ENCODE peak calls at places on chromosomes 5 and 9, in eight cellular contexts. A, R, U, V, K, D, Q and G are unnamed samples. For H3K4me1 and H3K9me3, the result is how much of the 10 kb centered on the place peaks cover.

GRCh38 chr5:169300468-169301385 is at the start of gene SLIT3:
- DNase-seq in K (peak), A (peak), U (peak), V (no peak), Q (peak), D (peak), R (peak), G (no peak)

GRCh38 chr9:89522261-89522978 is 24.5 kb upstream of the SEMA4D start:
- DNase-seq in A (peak), K (no peak), D (no peak), U (peak), R (no peak), Q (no peak), V (no peak), G (peak)

GRCh38 chr5:105865834-105866233 is 1804.9 kb downstream of the EFNA5 start:
- DNase-seq in A (no peak), D (no peak), U (no peak), K (no peak), R (no peak), V (no peak), Q (no peak), G (no peak)

GRCh38 chr9:98215821-98216220 is 23.4 kb upstream of the CORO2A start:
- DNase-seq in R (peak), V (no peak), K (no peak), U (no peak), A (no peak), Q (no peak), D (no peak), G (no peak)

GRCh38 chr9:133682961-133683493 is 46.9 kb downstream of the DBH start:
- DNase-seq in A (no peak), R (no peak), K (no peak), V (no peak), Q (no peak), U (no peak), D (peak), G (peak)

GRCh38 chr5:39235648-39236047 is 16.3 kb upstream of the FYB1 start:
- DNase-seq in D (no peak), U (no peak), V (no peak), R (no peak), Q (no peak), A (no peak), K (no peak), G (no peak)

GRCh38 chr5:80920333-80920732 is 39.8 kb upstream of the RASGRF2 start:
- DNase-seq in K (no peak), V (no peak), Q (no peak), D (no peak), R (no peak), A (no peak), U (no peak), G (no peak)

GRCh38 chr5:157575096-157575872 is at the start of gene ADAM19:
- DNase-seq in D (peak), R (peak), K (peak), Q (peak), U (no peak), V (no peak), A (no peak), G (no peak)

GRCh38 chr5:174608631-174609097 is 115.7 kb upstream of the MSX2 start:
- DNase-seq in A (no peak), U (peak), D (peak), Q (no peak), K (no peak), R (peak), V (no peak), G (peak)

GRCh38 chr9:25678846-25679360 is 659 bp upstream of the TUSC1 start:
- DNase-seq in R (no peak), K (no peak), U (no peak), V (no peak), Q (no peak), D (no peak), A (no peak), G (no peak)

GRCh38 chr9:38108326-38108725 is 39.3 kb upstream of the SHB start:
- DNase-seq in R (no peak), U (peak), V (no peak), D (no peak), A (no peak), Q (no peak), K (no peak), G (no peak)

GRCh38 chr9:121861501-121862180 is 210.2 kb downstream of the DAB2IP start:
- DNase-seq in R (peak), Q (peak), A (peak), D (no peak), U (peak), K (peak), V (no peak), G (peak)

GRCh38 chr5:42321800-42322199 is 101.4 kb upstream of the GHR start:
- DNase-seq in A (no peak), R (peak), V (no peak), K (no peak), D (no peak), Q (no peak), U (no peak), G (no peak)

GRCh38 chr9:130536594-130537215 is 42.7 kb upstream of the FUBP3 start:
- DNase-seq in R (no peak), V (no peak), U (no peak), Q (no peak), K (peak), D (no peak), A (no peak), G (no peak)

GRCh38 chr5:68749648-68750047 is 344.2 kb upstream of the SLC30A5 start:
- DNase-seq in A (no peak), K (no peak), Q (no peak), D (no peak), U (no peak), R (no peak), V (no peak), G (no peak)

GRCh38 chr9:35914307-35914807 is 5.1 kb downstream of the SPAAR start:
- DNase-seq in U (peak), A (peak), R (peak), K (peak), Q (peak), D (peak), V (no peak), G (peak)

GRCh38 chr9:19155106-19155999 is 28.1 kb upstream of the PLIN2 start:
- DNase-seq in U (no peak), Q (no peak), D (no peak), R (no peak), A (no peak), K (no peak), V (no peak), G (peak)

GRCh38 chr5:149011084-149011483 is 51.8 kb downstream of the SH3TC2 start:
- DNase-seq in R (no peak), V (no peak), U (no peak), D (no peak), K (no peak), Q (peak), A (no peak), G (no peak)

GRCh38 chr5:137696481-137696880 is 39.4 kb downstream of the KLHL3 start:
- DNase-seq in A (no peak), R (no peak), D (no peak), K (no peak), Q (peak), V (no peak), U (no peak), G (no peak)

GRCh38 chr9:133377721-133378216 is 1.6 kb downstream of the STKLD1 start:
- DNase-seq in U (no peak), R (no peak), K (no peak), V (no peak), D (no peak), A (no peak), Q (peak), G (peak)

GRCh38 chr9:752201-752600 is 89.3 kb upstream of the DMRT1 start:
- DNase-seq in A (no peak), D (no peak), V (no peak), U (no peak), R (no peak), Q (peak), K (no peak), G (no peak)

GRCh38 chr5:1100652-1101574 is 10.9 kb downstream of the SLC12A7 start:
- DNase-seq in D (no peak), R (peak), K (no peak), U (no peak), V (no peak), Q (no peak), A (no peak), G (no peak)
- H3K4me1 ChIP-seq in D (under half), R (half or more), K (under half), U (half or more), V (under half), Q (under half), A (under half), G (under half)

GRCh38 chr9:110808599-110808980 is 140.0 kb downstream of the MUSK start:
- DNase-seq in Q (no peak), R (no peak), D (no peak), K (no peak), A (no peak), V (no peak), U (no peak), G (no peak)
- H3K9me3 ChIP-seq in Q (under half), R (under half), D (under half), K (under half), A (under half), V (under half), U (under half), G (under half)

DNA sequence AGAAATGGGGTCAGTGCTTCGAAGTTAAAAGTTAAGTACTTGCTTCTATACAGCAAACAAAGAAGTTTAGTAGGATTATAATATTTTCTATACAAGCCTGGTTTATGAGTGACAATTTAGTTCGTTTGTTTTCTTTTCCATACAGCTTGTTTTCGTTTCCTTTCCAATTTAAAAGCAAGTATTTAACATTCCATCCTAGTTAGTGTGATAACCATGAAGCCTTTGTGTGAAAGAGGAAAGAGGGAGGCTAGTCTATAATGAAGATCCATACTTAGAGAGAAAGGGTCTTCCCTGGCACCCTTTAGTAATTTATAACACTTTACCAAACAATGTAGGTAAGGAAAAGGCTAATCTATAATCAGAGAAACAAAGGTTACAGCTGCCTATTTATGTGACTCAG is 51.0 kb downstream of the SLC1A1 start:
- DNase-seq in K (no peak), R (no peak), A (no peak), V (no peak), U (no peak), D (no peak), Q (no peak), G (no peak)
- H3K4me3 ChIP-seq in K (no peak), R (no peak), A (no peak), V (no peak), U (no peak), D (no peak), Q (no peak), G (no peak)

DNA sequence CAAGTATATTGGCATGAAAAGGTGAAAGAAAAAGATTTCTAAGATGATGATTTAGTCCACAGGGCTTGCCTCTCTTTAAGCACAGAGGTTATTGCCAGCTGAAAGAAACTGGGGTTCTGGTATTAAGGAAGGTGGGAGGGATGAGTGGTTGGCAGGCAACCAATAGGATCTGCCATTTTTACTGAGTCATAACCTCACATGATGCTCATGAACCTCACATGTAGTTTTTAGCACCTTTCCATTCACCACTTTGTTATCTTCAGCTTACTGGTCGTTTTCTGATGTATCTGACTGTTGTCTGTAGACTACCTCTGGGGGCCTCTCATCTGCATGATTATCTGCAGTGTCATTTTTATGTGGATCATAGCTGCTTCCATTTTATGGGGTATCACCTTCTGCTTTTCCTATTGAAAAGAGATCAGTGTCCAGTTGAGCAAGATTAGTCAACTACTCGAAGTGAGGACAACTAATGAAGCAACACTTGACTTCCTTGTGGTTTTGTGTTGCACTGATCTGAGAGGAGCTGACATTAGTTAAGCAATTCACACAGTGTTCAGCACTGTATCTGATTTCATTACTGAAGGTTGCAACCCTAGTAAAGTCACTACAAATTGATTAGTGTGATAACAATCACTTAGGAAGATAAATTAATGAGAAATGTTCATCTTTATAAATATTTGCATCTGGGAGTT is 186.3 kb downstream of the SGCD start:
- DNase-seq in D (no peak), U (no peak), R (no peak), K (no peak), A (no peak), Q (peak), V (no peak), G (no peak)
- H3K4me1 ChIP-seq in D (under half), U (under half), R (under half), K (under half), A (under half), Q (under half), V (under half), G (under half)